ENCODE peak calls at places on chromosome 3, in four cellular contexts. One of them, this sample, is unnamed.

GRCh38 chr3:191138937-191139336 is 60.1 kb upstream of the OSTN start:
- DNase-seq in dorsolateral prefrontal cortex: no peak
- DNase-seq in breast epithelium: no peak
- DNase-seq in endothelial cell: no peak
- DNase-seq in this sample: no peak

GRCh38 chr3:56590814-56591213 is 33.8 kb downstream of the CCDC66 start:
- DNase-seq in dorsolateral prefrontal cortex: no peak
- DNase-seq in breast epithelium: no peak
- DNase-seq in endothelial cell: no peak
- DNase-seq in this sample: no peak

GRCh38 chr3:160401301-160402095 is 2.0 kb downstream of the SMC4 start:
- DNase-seq in dorsolateral prefrontal cortex: no peak
- DNase-seq in breast epithelium: no peak
- DNase-seq in endothelial cell: no peak
- DNase-seq in this sample: no peak

GRCh38 chr3:129556890-129557736 is 14.1 kb downstream of the H1-8 start:
- DNase-seq in dorsolateral prefrontal cortex: no peak
- DNase-seq in breast epithelium: no peak
- DNase-seq in endothelial cell: no peak
- DNase-seq in this sample: no peak

GRCh38 chr3:98812851-98813374 is 49.8 kb downstream of the ST3GAL6 start:
- DNase-seq in dorsolateral prefrontal cortex: no peak
- DNase-seq in breast epithelium: no peak
- DNase-seq in endothelial cell: no peak
- DNase-seq in this sample: no peak

GRCh38 chr3:136954980-136955780 is 2.6 kb upstream of the IL20RB start:
- DNase-seq in dorsolateral prefrontal cortex: no peak
- DNase-seq in breast epithelium: no peak
- DNase-seq in endothelial cell: no peak
- DNase-seq in this sample: no peak

GRCh38 chr3:42739401-42740158 is 33.5 kb downstream of the CCDC13 start:
- DNase-seq in dorsolateral prefrontal cortex: peak; percentile 92
- DNase-seq in breast epithelium: peak; percentile 17
- DNase-seq in endothelial cell: peak; percentile 2
- DNase-seq in this sample: no peak

GRCh38 chr3:135887220-135887619 is 78.3 kb upstream of the PPP2R3A start:
- DNase-seq in dorsolateral prefrontal cortex: no peak
- DNase-seq in breast epithelium: no peak
- DNase-seq in endothelial cell: no peak
- DNase-seq in this sample: no peak

GRCh38 chr3:171774516-171774915 is 35.8 kb downstream of the PLD1 start:
- DNase-seq in dorsolateral prefrontal cortex: peak; percentile 80
- DNase-seq in breast epithelium: no peak
- DNase-seq in endothelial cell: no peak
- DNase-seq in this sample: no peak